ENCODE peak calls at places on chromosomes 11 and 22, in four cellular contexts. Z is WTC11, C is Calu3, K is NCI-H2081. M is an unnamed sample.

GRCh38 chr22:35910013-35910860 is 118.4 kb downstream of the RBFOX2 start:
- DNase-seq in Z (no peak), C (no peak), K (no peak), M (no peak)

GRCh38 chr11:38402063-38402462 is 1804.0 kb upstream of the RAG2 start:
- DNase-seq in Z (no peak), C (no peak), K (no peak), M (no peak)

GRCh38 chr11:112355726-112356125 is 95.1 kb upstream of the PLET1 start:
- DNase-seq in Z (peak), C (peak), K (peak), M (no peak)

GRCh38 chr11:77035580-77035979 is 1.4 kb downstream of the B3GNT6 start:
- DNase-seq in Z (no peak), C (peak), K (no peak), M (no peak)

GRCh38 chr11:10518123-10518522 is 22.9 kb downstream of the RNF141 start:
- DNase-seq in Z (no peak), C (no peak), K (no peak), M (no peak)

GRCh38 chr11:65382036-65382803 is at the start of gene SLC25A45:
- DNase-seq in Z (peak), C (peak), K (peak), M (peak)

GRCh38 chr11:129840236-129840635 is 24.6 kb downstream of the TMEM45B start:
- DNase-seq in Z (no peak), C (peak), K (no peak), M (no peak)

GRCh38 chr22:37425800-37426531 is 1.3 kb downstream of the ELFN2 start:
- DNase-seq in Z (peak), C (no peak), K (peak), M (no peak)

GRCh38 chr11:63869171-63869591 is 30.3 kb downstream of the MARK2 start:
- DNase-seq in Z (no peak), C (no peak), K (no peak), M (no peak)

GRCh38 chr11:61974766-61975631 is 7.6 kb upstream of the FTH1 start:
- DNase-seq in Z (no peak), C (no peak), K (no peak), M (no peak)

GRCh38 chr11:90747057-90747456 is 524.2 kb upstream of the CHORDC1 start:
- DNase-seq in Z (no peak), C (no peak), K (no peak), M (no peak)

GRCh38 chr11:89442801-89443200 is 48.4 kb downstream of the NOX4 start:
- DNase-seq in Z (no peak), C (no peak), K (peak), M (no peak)

GRCh38 chr11:128455766-128456165 is 131.6 kb downstream of the ETS1 start:
- DNase-seq in Z (no peak), C (no peak), K (no peak), M (no peak)

GRCh38 chr11:77821349-77821851 is 456 bp downstream of the AAMDC start:
- DNase-seq in Z (no peak), C (peak), K (no peak), M (no peak)

GRCh38 chr11:44329472-44330230 is 19.7 kb upstream of the ALX4 start:
- DNase-seq in Z (no peak), C (no peak), K (peak), M (no peak)

GRCh38 chr11:91866642-91867041 is 358.0 kb upstream of the FAT3 start:
- DNase-seq in Z (no peak), C (no peak), K (no peak), M (no peak)

M was measured in KG1.